ENCODE peak calls at places on chromosomes 7 and 10, in ten cellular contexts. One of them, this sample, is unnamed.

GRCh38 chr10:5293691-5294550 is 70.8 kb upstream of the UCN3 start:
- DNase-seq in lung: peak
- DNase-seq in colonic mucosa: peak
- DNase-seq in frontal cortex: no peak
- DNase-seq in HFF-Myc: no peak
- DNase-seq in ascending aorta: no peak
- DNase-seq in KBM-7: peak
- DNase-seq in cerebellar cortex: peak
- DNase-seq in NCI-H774: peak
- DNase-seq in RWPE1: peak
- DNase-seq in this sample: no peak

GRCh38 chr7:156034397-156034796 is 222.1 kb upstream of the SHH start:
- DNase-seq in ascending aorta: no peak
- DNase-seq in HFF-Myc: no peak
- DNase-seq in colonic mucosa: no peak
- DNase-seq in lung: no peak
- DNase-seq in KBM-7: peak
- DNase-seq in NCI-H774: no peak
- DNase-seq in frontal cortex: no peak
- DNase-seq in RWPE1: no peak
- DNase-seq in cerebellar cortex: no peak
- DNase-seq in this sample: no peak

GRCh38 chr10:123398180-123398591 is 244.0 kb downstream of the BUB3 start:
- DNase-seq in KBM-7: no peak
- DNase-seq in cerebellar cortex: no peak
- DNase-seq in ascending aorta: no peak
- DNase-seq in HFF-Myc: no peak
- DNase-seq in NCI-H774: no peak
- DNase-seq in colonic mucosa: no peak
- DNase-seq in frontal cortex: no peak
- DNase-seq in lung: no peak
- DNase-seq in RWPE1: no peak
- DNase-seq in this sample: no peak

GRCh38 chr10:42997151-42997848 is 79.6 kb upstream of the RET start:
- DNase-seq in frontal cortex: peak
- DNase-seq in colonic mucosa: no peak
- DNase-seq in ascending aorta: no peak
- DNase-seq in KBM-7: no peak
- DNase-seq in NCI-H774: no peak
- DNase-seq in RWPE1: no peak
- DNase-seq in cerebellar cortex: no peak
- DNase-seq in HFF-Myc: no peak
- DNase-seq in lung: no peak
- DNase-seq in this sample: no peak

GRCh38 chr10:130774871-130775270 is 536.6 kb downstream of the TCERG1L start:
- DNase-seq in cerebellar cortex: no peak
- DNase-seq in ascending aorta: no peak
- DNase-seq in NCI-H774: no peak
- DNase-seq in frontal cortex: no peak
- DNase-seq in lung: no peak
- DNase-seq in HFF-Myc: no peak
- DNase-seq in RWPE1: no peak
- DNase-seq in colonic mucosa: no peak
- DNase-seq in KBM-7: no peak
- DNase-seq in this sample: no peak

GRCh38 chr10:8054498-8055407 is at the start of gene GATA3:
- DNase-seq in cerebellar cortex: no peak
- DNase-seq in NCI-H774: no peak
- DNase-seq in colonic mucosa: peak
- DNase-seq in lung: no peak
- DNase-seq in ascending aorta: no peak
- DNase-seq in frontal cortex: no peak
- DNase-seq in HFF-Myc: no peak
- DNase-seq in RWPE1: peak
- DNase-seq in KBM-7: peak
- DNase-seq in this sample: no peak

GRCh38 chr10:46306550-46307184 is 19.9 kb downstream of the ANTXRL start:
- DNase-seq in cerebellar cortex: no peak
- DNase-seq in colonic mucosa: no peak
- DNase-seq in lung: no peak
- DNase-seq in HFF-Myc: no peak
- DNase-seq in KBM-7: no peak
- DNase-seq in frontal cortex: no peak
- DNase-seq in RWPE1: no peak
- DNase-seq in ascending aorta: no peak
- DNase-seq in NCI-H774: no peak
- DNase-seq in this sample: no peak

GRCh38 chr10:126027707-126028106 is 131.3 kb downstream of the FANK1 start:
- DNase-seq in RWPE1: no peak
- DNase-seq in ascending aorta: no peak
- DNase-seq in HFF-Myc: no peak
- DNase-seq in frontal cortex: no peak
- DNase-seq in colonic mucosa: no peak
- DNase-seq in cerebellar cortex: no peak
- DNase-seq in NCI-H774: no peak
- DNase-seq in KBM-7: no peak
- DNase-seq in lung: no peak
- DNase-seq in this sample: no peak

GRCh38 chr10:15847481-15847880 is 12.8 kb downstream of the MINDY3 start:
- DNase-seq in ascending aorta: no peak
- DNase-seq in KBM-7: no peak
- DNase-seq in frontal cortex: no peak
- DNase-seq in HFF-Myc: no peak
- DNase-seq in RWPE1: no peak
- DNase-seq in lung: no peak
- DNase-seq in NCI-H774: no peak
- DNase-seq in cerebellar cortex: no peak
- DNase-seq in colonic mucosa: no peak
- DNase-seq in this sample: no peak

GRCh38 chr7:139991267-139991666 is 71.5 kb downstream of the PARP12 start:
- DNase-seq in RWPE1: no peak
- DNase-seq in KBM-7: no peak
- DNase-seq in frontal cortex: no peak
- DNase-seq in NCI-H774: no peak
- DNase-seq in lung: no peak
- DNase-seq in ascending aorta: no peak
- DNase-seq in HFF-Myc: no peak
- DNase-seq in cerebellar cortex: no peak
- DNase-seq in colonic mucosa: no peak
- DNase-seq in this sample: no peak

GRCh38 chr10:29481906-29482440 is 152.8 kb downstream of the SVIL start:
- DNase-seq in cerebellar cortex: no peak
- DNase-seq in KBM-7: no peak
- DNase-seq in colonic mucosa: no peak
- DNase-seq in ascending aorta: no peak
- DNase-seq in frontal cortex: no peak
- DNase-seq in lung: no peak
- DNase-seq in HFF-Myc: no peak
- DNase-seq in NCI-H774: no peak
- DNase-seq in RWPE1: no peak
- DNase-seq in this sample: no peak

GRCh38 chr10:129914153-129914855 is 49.8 kb downstream of the EBF3 start:
- DNase-seq in colonic mucosa: no peak
- DNase-seq in RWPE1: no peak
- DNase-seq in frontal cortex: no peak
- DNase-seq in NCI-H774: no peak
- DNase-seq in ascending aorta: no peak
- DNase-seq in lung: no peak
- DNase-seq in cerebellar cortex: no peak
- DNase-seq in KBM-7: no peak
- DNase-seq in HFF-Myc: no peak
- DNase-seq in this sample: no peak

GRCh38 chr7:155227004-155227787 is 70.5 kb upstream of the INSIG1 start:
- DNase-seq in colonic mucosa: no peak
- DNase-seq in NCI-H774: no peak
- DNase-seq in RWPE1: no peak
- DNase-seq in HFF-Myc: no peak
- DNase-seq in cerebellar cortex: no peak
- DNase-seq in lung: no peak
- DNase-seq in ascending aorta: no peak
- DNase-seq in KBM-7: no peak
- DNase-seq in frontal cortex: no peak
- DNase-seq in this sample: no peak

GRCh38 chr7:151277631-151278030 is 29.1 kb upstream of the SMARCD3 start:
- DNase-seq in cerebellar cortex: no peak
- DNase-seq in NCI-H774: no peak
- DNase-seq in HFF-Myc: no peak
- DNase-seq in lung: no peak
- DNase-seq in ascending aorta: no peak
- DNase-seq in colonic mucosa: no peak
- DNase-seq in KBM-7: no peak
- DNase-seq in frontal cortex: no peak
- DNase-seq in RWPE1: no peak
- DNase-seq in this sample: no peak

GRCh38 chr10:131854579-131855335 is 46.1 kb upstream of the PPP2R2D start:
- DNase-seq in KBM-7: no peak
- DNase-seq in NCI-H774: no peak
- DNase-seq in HFF-Myc: no peak
- DNase-seq in frontal cortex: no peak
- DNase-seq in cerebellar cortex: no peak
- DNase-seq in lung: no peak
- DNase-seq in ascending aorta: no peak
- DNase-seq in RWPE1: no peak
- DNase-seq in colonic mucosa: no peak
- DNase-seq in this sample: no peak

GRCh38 chr10:79387974-79388850 is 40.9 kb downstream of the PPIF start:
- DNase-seq in KBM-7: no peak
- DNase-seq in RWPE1: no peak
- DNase-seq in cerebellar cortex: no peak
- DNase-seq in HFF-Myc: no peak
- DNase-seq in colonic mucosa: peak
- DNase-seq in NCI-H774: no peak
- DNase-seq in lung: peak
- DNase-seq in frontal cortex: peak
- DNase-seq in ascending aorta: peak
- DNase-seq in this sample: no peak

GRCh38 chr7:105971867-105972266 is 8.8 kb downstream of the CDHR3 start:
- DNase-seq in colonic mucosa: no peak
- DNase-seq in NCI-H774: no peak
- DNase-seq in frontal cortex: no peak
- DNase-seq in KBM-7: no peak
- DNase-seq in HFF-Myc: no peak
- DNase-seq in cerebellar cortex: no peak
- DNase-seq in lung: no peak
- DNase-seq in ascending aorta: no peak
- DNase-seq in RWPE1: no peak
- DNase-seq in this sample: no peak

This sample was measured in NCI-H2107.